ENCODE peak calls at places on chromosomes 16 and 17, in four cellular contexts. One of them, this sample, is unnamed.

GRCh38 chr16:17335826-17336492 is 134.8 kb downstream of the XYLT1 start:
- DNase-seq in brain microvascular endothelial cell: no peak
- DNase-seq in H9: no peak
- DNase-seq in T follicular helper cell: no peak
- DNase-seq in this sample: no peak

GRCh38 chr17:48522031-48522593 is 8.7 kb downstream of the HOXB1 start:
- DNase-seq in brain microvascular endothelial cell: no peak
- DNase-seq in T follicular helper cell: no peak
- DNase-seq in H9: peak
- DNase-seq in this sample: no peak

GRCh38 chr16:4837733-4838501 is 9.2 kb downstream of the GLYR1 start:
- DNase-seq in brain microvascular endothelial cell: no peak
- DNase-seq in H9: no peak
- DNase-seq in T follicular helper cell: no peak
- DNase-seq in this sample: no peak

GRCh38 chr16:404971-405486 is 3.3 kb downstream of the DECR2 start:
- DNase-seq in H9: no peak
- DNase-seq in T follicular helper cell: no peak
- DNase-seq in brain microvascular endothelial cell: no peak
- DNase-seq in this sample: no peak

GRCh38 chr17:5210091-5210490 is 18.4 kb upstream of the ZNF594 start:
- DNase-seq in T follicular helper cell: no peak
- DNase-seq in H9: no peak
- DNase-seq in brain microvascular endothelial cell: no peak
- DNase-seq in this sample: no peak

GRCh38 chr17:66275651-66276050 is 26.8 kb upstream of the PRKCA start:
- DNase-seq in T follicular helper cell: no peak
- DNase-seq in brain microvascular endothelial cell: peak
- DNase-seq in H9: no peak
- DNase-seq in this sample: no peak

GRCh38 chr17:19943599-19943998 is 34.0 kb downstream of the AKAP10 start:
- DNase-seq in H9: no peak
- DNase-seq in T follicular helper cell: no peak
- DNase-seq in brain microvascular endothelial cell: no peak
- DNase-seq in this sample: no peak

GRCh38 chr17:40309031-40309937 is at the start of gene RARA:
- DNase-seq in T follicular helper cell: no peak
- DNase-seq in brain microvascular endothelial cell: no peak
- DNase-seq in H9: peak
- DNase-seq in this sample: no peak

GRCh38 chr17:48543854-48544355 is 1.0 kb downstream of the HOXB2 start:
- DNase-seq in H9: no peak
- DNase-seq in T follicular helper cell: no peak
- DNase-seq in brain microvascular endothelial cell: no peak
- DNase-seq in this sample: no peak

GRCh38 chr17:9124554-9124935 is 103.2 kb downstream of the NTN1 start:
- DNase-seq in T follicular helper cell: no peak
- DNase-seq in brain microvascular endothelial cell: no peak
- DNase-seq in H9: no peak
- DNase-seq in this sample: no peak

GRCh38 chr16:83100679-83101078 is 473.9 kb downstream of the CDH13 start:
- DNase-seq in T follicular helper cell: no peak
- DNase-seq in brain microvascular endothelial cell: no peak
- DNase-seq in H9: no peak
- DNase-seq in this sample: peak

GRCh38 chr17:3019761-3020160 is 43.6 kb downstream of the OR1D5 start:
- DNase-seq in brain microvascular endothelial cell: no peak
- DNase-seq in H9: no peak
- DNase-seq in T follicular helper cell: no peak
- DNase-seq in this sample: no peak

GRCh38 chr17:28725660-28726395 is at the start of gene TLCD1:
- DNase-seq in H9: peak
- DNase-seq in T follicular helper cell: peak
- DNase-seq in brain microvascular endothelial cell: peak
- DNase-seq in this sample: no peak

GRCh38 chr17:75723201-75723930 is 2.1 kb downstream of the ITGB4 start:
- DNase-seq in brain microvascular endothelial cell: no peak
- DNase-seq in T follicular helper cell: no peak
- DNase-seq in H9: no peak
- DNase-seq in this sample: no peak

GRCh38 chr16:63312343-63312742 is 1276.1 kb upstream of the CDH8 start:
- DNase-seq in T follicular helper cell: no peak
- DNase-seq in H9: no peak
- DNase-seq in brain microvascular endothelial cell: no peak
- DNase-seq in this sample: no peak

GRCh38 chr17:43908111-43908721 is 880 bp upstream of the MPP2 start:
- DNase-seq in H9: peak
- DNase-seq in T follicular helper cell: peak
- DNase-seq in brain microvascular endothelial cell: peak
- DNase-seq in this sample: peak

GRCh38 chr17:57999496-58000017 is 7.5 kb downstream of the SRSF1 start:
- DNase-seq in H9: no peak
- DNase-seq in brain microvascular endothelial cell: peak
- DNase-seq in T follicular helper cell: no peak
- DNase-seq in this sample: no peak

GRCh38 chr16:67430504-67431076 is 331 bp upstream of the HSD11B2 start:
- DNase-seq in T follicular helper cell: no peak
- DNase-seq in brain microvascular endothelial cell: no peak
- DNase-seq in H9: no peak
- DNase-seq in this sample: no peak

GRCh38 chr16:17757808-17758207 is 287.0 kb upstream of the XYLT1 start:
- DNase-seq in T follicular helper cell: no peak
- DNase-seq in H9: peak
- DNase-seq in brain microvascular endothelial cell: no peak
- DNase-seq in this sample: no peak

GRCh38 chr17:76716146-76716833 is 5.5 kb upstream of the MXRA7 start:
- DNase-seq in H9: no peak
- DNase-seq in T follicular helper cell: no peak
- DNase-seq in brain microvascular endothelial cell: peak
- DNase-seq in this sample: no peak

GRCh38 chr16:56939801-56940200 is 7.9 kb downstream of the HERPUD1 start:
- DNase-seq in brain microvascular endothelial cell: no peak
- DNase-seq in H9: no peak
- DNase-seq in T follicular helper cell: no peak
- DNase-seq in this sample: no peak

GRCh38 chr16:2296662-2297505 is 29.0 kb upstream of the RNPS1 start:
- DNase-seq in H9: peak
- DNase-seq in T follicular helper cell: no peak
- DNase-seq in brain microvascular endothelial cell: no peak
- DNase-seq in this sample: no peak

This sample was measured in T-helper 2 cell.